ENCODE peak calls at places on chromosomes 12 and 14, in ten cellular contexts. U is NCI-H2227 treated with DMSO at 0.1 percent for 48 hours; O is breast epithelium; H is HuH-7; B is foreskin melanocyte; J is OCI-M1; X is endothelial cell; A is activated CD4-positive, CD25-positive, alpha-beta regulatory T cell; R is H9; G is stomach. F is an unnamed sample.

GRCh38 chr14:105152794-105153241 is 15.8 kb downstream of the JAG2 start:
- DNase-seq in U (no peak), O (no peak), H (no peak), B (no peak), J (no peak), X (no peak), A (no peak), R (no peak), G (no peak), F (no peak)

GRCh38 chr12:50088577-50089335 is 3.6 kb downstream of the SMARCD1 start:
- DNase-seq in U (peak), O (peak), H (peak), B (no peak), J (peak), X (peak), A (peak), R (no peak), G (peak), F (no peak)

GRCh38 chr12:122021822-122022392 is at the start of gene BCL7A:
- DNase-seq in U (peak), O (peak), H (peak), B (peak), J (peak), X (peak), A (peak), R (peak), G (peak), F (peak)

GRCh38 chr12:66502911-66503310 is 176.0 kb downstream of the GRIP1 start:
- DNase-seq in U (no peak), O (no peak), H (no peak), B (no peak), J (no peak), X (no peak), A (no peak), R (no peak), G (no peak), F (no peak)

GRCh38 chr14:91817566-91818325 is 49.6 kb downstream of the TC2N start:
- DNase-seq in U (no peak), O (no peak), H (no peak), B (no peak), J (no peak), X (no peak), A (no peak), R (no peak), G (no peak), F (no peak)

GRCh38 chr12:77213316-77213715 is 147.9 kb upstream of the E2F7 start:
- DNase-seq in U (no peak), O (no peak), H (no peak), B (peak), J (no peak), X (peak), A (no peak), R (no peak), G (peak), F (no peak)

GRCh38 chr14:95157987-95158712 is 821 bp upstream of the DICER1 start:
- DNase-seq in U (no peak), O (no peak), H (no peak), B (no peak), J (peak), X (peak), A (no peak), R (peak), G (no peak), F (no peak)

GRCh38 chr12:58681730-58682129 is 238.6 kb downstream of the LRIG3 start:
- DNase-seq in U (no peak), O (no peak), H (peak), B (no peak), J (no peak), X (no peak), A (no peak), R (no peak), G (no peak), F (no peak)

GRCh38 chr14:33943081-33943480 is 7.8 kb downstream of the EGLN3 start:
- DNase-seq in U (peak), O (no peak), H (no peak), B (no peak), J (no peak), X (no peak), A (no peak), R (no peak), G (peak), F (peak)

GRCh38 chr14:35121026-35121886 is 534 bp downstream of the PPP2R3C start:
- DNase-seq in U (no peak), O (no peak), H (no peak), B (no peak), J (no peak), X (no peak), A (no peak), R (no peak), G (no peak), F (no peak)

GRCh38 chr12:101678081-101678480 is 19.4 kb upstream of the CHPT1 start:
- DNase-seq in U (no peak), O (no peak), H (no peak), B (no peak), J (no peak), X (no peak), A (no peak), R (no peak), G (no peak), F (no peak)

GRCh38 chr14:83779266-83779665 is 1750.7 kb upstream of the FLRT2 start:
- DNase-seq in U (no peak), O (no peak), H (no peak), B (no peak), J (peak), X (no peak), A (no peak), R (no peak), G (no peak), F (no peak)